ENCODE peak calls at places on chromosomes 16 and 17, in seven cellular contexts. R, O, Y, A, Q, C and X are unnamed samples.

GRCh38 chr16:53282975-53283946 is 151.0 kb upstream of the RBL2 start:
- DNase-seq in R (no peak), Q (no peak), C (no peak), O (no peak), A (no peak), Y (no peak), X (peak; percentile 8)

GRCh38 chr16:87874639-87875472 is 5.5 kb upstream of the SLC7A5 start:
- DNase-seq in R (no peak), O (no peak), Y (no peak), A (no peak), C (no peak), Q (no peak), X (no peak)

GRCh38 chr17:73835605-73836004 is 191.4 kb upstream of the SDK2 start:
- DNase-seq in C (no peak), Y (no peak), Q (no peak), O (no peak), A (no peak), R (no peak), X (peak; percentile 47)

GRCh38 chr16:19113577-19114358 is at the start of gene ITPRIPL2:
- DNase-seq in A (peak; percentile 93), Y (peak; percentile 92), R (peak; percentile 95), Q (peak; percentile 91), O (peak; percentile 95), C (peak; percentile 96), X (no peak)

GRCh38 chr17:78933025-78933958 is 8.1 kb upstream of the TIMP2 start:
- DNase-seq in Y (peak; percentile 97), R (peak; percentile 92), O (peak; percentile 88), Q (peak; percentile 43), A (no peak), C (no peak), X (no peak)

GRCh38 chr17:57312242-57312641 is 55.9 kb downstream of the MSI2 start:
- DNase-seq in A (no peak), C (no peak), O (no peak), Y (no peak), Q (no peak), R (no peak), X (no peak)

GRCh38 chr17:17994271-17994670 is 21.6 kb downstream of the DRC3 start:
- DNase-seq in A (peak; percentile 17), Y (no peak), R (no peak), C (no peak), Q (no peak), O (no peak), X (no peak)

GRCh38 chr16:19095699-19096098 is 18.1 kb upstream of the ITPRIPL2 start:
- DNase-seq in Y (no peak), A (no peak), C (no peak), O (no peak), Q (no peak), R (peak; percentile 11), X (no peak)

GRCh38 chr17:77490361-77491183 is 349.8 kb downstream of the SEC14L1 start:
- DNase-seq in O (peak; percentile 70), Y (no peak), C (peak; percentile 63), Q (no peak), A (no peak), R (peak; percentile 74), X (no peak)

GRCh38 chr16:68954871-68955635 is 111.7 kb downstream of the TANGO6 start:
- DNase-seq in Y (no peak), C (no peak), R (no peak), O (no peak), Q (no peak), A (no peak), X (no peak)

GRCh38 chr17:77254961-77255741 is 114.4 kb downstream of the SEC14L1 start:
- DNase-seq in Y (peak; percentile 99), O (no peak), Q (peak; percentile 82), A (no peak), C (peak; percentile 82), R (peak; percentile 79), X (no peak)

GRCh38 chr16:6165330-6165984 is 1067.9 kb upstream of the EEF2KMT start:
- DNase-seq in O (no peak), C (no peak), R (no peak), Y (no peak), Q (no peak), A (no peak), X (no peak)

GRCh38 chr17:50117202-50118040 is 12.5 kb downstream of the SAMD14 start:
- DNase-seq in C (peak; percentile 82), Y (no peak), Q (peak; percentile 51), R (peak; percentile 75), A (no peak), O (no peak), X (peak; percentile 58)

GRCh38 chr16:48810803-48811453 is 200.9 kb upstream of the N4BP1 start:
- DNase-seq in Q (peak; percentile 9), Y (no peak), A (no peak), R (no peak), O (no peak), C (no peak), X (no peak)

GRCh38 chr16:59296888-59297287 is 562.8 kb upstream of the GOT2 start:
- DNase-seq in C (no peak), Y (no peak), A (no peak), Q (no peak), R (no peak), O (no peak), X (no peak)

GRCh38 chr16:24734382-24734781 is 4.9 kb downstream of the TNRC6A start:
- DNase-seq in C (no peak), A (no peak), Y (no peak), O (no peak), Q (no peak), R (no peak), X (no peak)

GRCh38 chr17:49312722-49313121 is 49.3 kb downstream of the ZNF652 start:
- DNase-seq in A (no peak), C (no peak), Q (no peak), R (no peak), O (no peak), Y (no peak), X (no peak)

GRCh38 chr17:72393553-72393952 is 272.7 kb downstream of the SOX9 start:
- DNase-seq in C (no peak), A (no peak), Q (no peak), R (no peak), O (no peak), Y (peak; percentile 95), X (no peak)

GRCh38 chr17:45155483-45155882 is 6.2 kb upstream of the HEXIM2 start:
- DNase-seq in Y (no peak), Q (no peak), C (no peak), R (no peak), O (no peak), A (no peak), X (no peak)

GRCh38 chr17:45156242-45156641 is 5.4 kb upstream of the HEXIM2 start:
- DNase-seq in C (no peak), Q (no peak), A (no peak), R (no peak), Y (no peak), O (no peak), X (no peak)

GRCh38 chr17:45149669-45150603 is 1.7 kb downstream of the HEXIM1 start:
- DNase-seq in R (peak; percentile 89), O (peak; percentile 90), Y (peak; percentile 63), A (peak; percentile 74), C (peak; percentile 85), Q (peak; percentile 61), X (no peak)

GRCh38 chr17:45150911-45151809 is 2.9 kb downstream of the HEXIM1 start:
- DNase-seq in R (no peak), Q (no peak), Y (no peak), A (no peak), C (no peak), O (no peak), X (no peak)

DNA sequence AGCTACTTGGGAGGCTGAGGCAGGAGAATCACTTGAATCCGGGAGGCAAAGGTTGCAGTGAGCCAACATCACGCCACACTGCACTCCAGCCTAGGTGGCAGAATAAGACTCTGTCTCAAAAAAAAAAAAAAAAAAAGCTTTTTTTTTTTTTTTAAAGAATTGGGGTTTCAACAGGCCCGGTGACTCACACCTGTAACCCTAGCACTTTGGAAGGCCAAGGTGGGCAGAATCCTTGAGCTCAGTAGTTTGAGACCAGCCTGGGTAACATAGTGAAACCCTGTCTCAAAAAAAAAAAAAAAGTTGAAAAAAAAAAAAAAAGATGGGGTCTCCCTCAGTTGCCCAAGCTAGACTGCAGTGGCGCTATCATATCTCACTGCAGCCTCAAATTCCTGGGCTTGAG is 6.6 kb upstream of the HEXIM2 start:
- DNase-seq in Y (no peak), A (no peak), C (no peak), Q (no peak), R (no peak), O (no peak), X (no peak)
- H3K27ac ChIP-seq in Y (no peak overlapping the region), A (no peak overlapping the region), C (no peak overlapping the region), Q (peak overlapping the region; percentile 40), R (no peak overlapping the region), O (peak overlapping the region; percentile 99), X (peak overlapping the region; percentile 40)

DNA sequence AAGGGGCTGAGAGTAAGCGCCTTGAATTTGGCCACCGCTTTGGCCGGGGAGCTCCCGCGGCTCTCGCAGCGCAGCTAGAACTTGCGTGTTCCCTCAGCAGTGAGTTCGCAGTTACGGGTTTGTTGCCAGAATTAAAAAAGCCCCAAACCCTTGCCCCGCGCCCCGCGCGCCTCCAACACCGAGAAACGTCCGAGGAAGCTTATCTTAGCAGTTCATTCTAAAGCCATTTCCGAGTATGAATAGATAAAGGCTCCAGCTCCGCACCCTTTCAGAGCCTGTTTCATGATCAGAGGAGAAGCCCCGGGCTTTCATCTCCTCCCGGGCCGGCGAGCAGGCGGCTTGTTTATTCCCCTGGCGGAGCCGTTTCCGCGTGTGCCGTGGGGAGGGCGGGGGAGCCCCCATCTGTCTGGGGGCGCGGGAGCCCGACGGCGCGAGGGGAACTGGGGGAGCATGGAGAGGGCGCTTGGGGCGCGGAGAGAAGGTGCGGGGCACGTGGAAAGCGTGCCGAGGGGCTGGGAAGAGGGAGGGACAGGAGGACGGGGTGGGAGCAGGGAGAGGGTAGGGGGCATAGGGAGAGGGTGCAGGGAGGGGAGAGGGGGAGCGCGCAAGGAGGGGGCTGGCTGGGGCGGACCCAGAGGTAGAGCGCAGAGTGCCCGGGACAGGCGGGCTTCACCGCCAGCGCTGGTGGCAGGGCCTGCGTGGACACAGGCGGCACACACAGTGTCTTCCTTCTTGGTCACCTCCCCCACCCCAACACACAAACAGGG is 9.9 kb downstream of the TBX4 start:
- DNase-seq in C (no peak), Q (no peak), O (peak; percentile 56), A (no peak), R (no peak), Y (peak; percentile 42), X (no peak)
- H3K4me3 ChIP-seq in C (peak overlapping the region; percentile 28), Q (no peak overlapping the region), O (peak overlapping the region; percentile 20), A (peak overlapping the region; percentile 24), R (peak overlapping the region; percentile 20), Y (no peak overlapping the region), X (no peak overlapping the region)

DNA sequence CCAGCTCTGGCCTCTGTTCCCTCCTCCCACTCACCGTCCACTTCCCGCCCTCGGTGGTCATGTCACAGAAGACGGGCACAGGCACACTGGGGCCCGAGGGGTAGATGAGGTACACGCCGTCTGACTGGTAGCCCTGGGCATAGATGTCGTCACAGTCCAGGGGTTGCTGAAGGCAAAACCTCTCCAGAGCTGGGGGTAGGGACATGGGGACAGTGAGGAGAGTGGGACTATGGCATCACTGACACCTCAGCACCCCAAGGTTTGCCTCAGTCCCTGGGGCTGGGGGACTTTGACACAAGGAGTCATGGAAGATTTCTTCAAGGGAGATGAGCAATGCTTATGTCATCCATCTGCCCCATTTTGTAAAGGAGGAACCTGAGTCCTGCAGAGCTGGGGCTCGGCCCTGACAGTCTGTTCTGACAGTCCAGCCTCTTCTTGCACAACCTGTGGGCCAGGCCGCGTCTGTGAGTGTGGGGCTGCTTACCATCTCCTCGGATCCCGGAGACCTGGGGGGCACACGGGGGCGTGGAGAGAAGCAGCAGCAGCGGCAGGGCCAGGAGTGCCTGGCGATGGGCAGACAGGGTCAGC is 620 bp downstream of the MFAP4 start:
- DNase-seq in Q (peak; percentile 67), R (peak; percentile 88), O (peak; percentile 94), A (no peak), C (peak; percentile 83), Y (no peak), X (no peak)
- H3K4me1 ChIP-seq in Q (peaks cover 14% of the 10 kb centered on the region), R (peaks cover 9% of the 10 kb centered on the region), O (peaks cover 88% of the 10 kb centered on the region), A (peaks cover 72% of the 10 kb centered on the region), C (peaks cover 40% of the 10 kb centered on the region), Y (peaks cover 19% of the 10 kb centered on the region), X (no peaks in the 10 kb centered on the region)

GRCh38 chr17:55430531-55431228 is 9.0 kb upstream of the MMD start:
- DNase-seq in A (no peak), R (no peak), C (no peak), Q (no peak), O (no peak), Y (no peak), X (no peak)
- H3K27ac ChIP-seq in A (no peak overlapping the region), R (no peak overlapping the region), C (no peak overlapping the region), Q (no peak overlapping the region), O (no peak overlapping the region), Y (no peak overlapping the region), X (no peak overlapping the region)